ENCODE peak calls at places on chromosomes 12 and 14, in eight cellular contexts. Q, K, E, Y, D, Z, A and G are unnamed samples.

GRCh38 chr14:23402296-23403138 is 5.6 kb downstream of the MYH6 start:
- DNase-seq in Y (no peak), D (no peak), Q (peak; percentile 33), A (no peak), Z (no peak), K (no peak), E (peak; percentile 62), G (no peak)

GRCh38 chr12:14771651-14772137 is 31.6 kb downstream of the WBP11 start:
- DNase-seq in K (no peak), Z (no peak), A (no peak), Q (no peak), D (no peak), Y (peak; percentile 20), E (peak; percentile 76), G (peak; percentile 53)

GRCh38 chr12:122363782-122364181 is 58.7 kb downstream of the CLIP1 start:
- DNase-seq in E (no peak), Z (no peak), A (no peak), Y (no peak), K (no peak), Q (no peak), D (no peak), G (no peak)

GRCh38 chr12:83573676-83574075 is 887.0 kb downstream of the TMTC2 start:
- DNase-seq in Q (no peak), K (no peak), Y (no peak), A (no peak), E (no peak), Z (no peak), D (peak; percentile 35), G (no peak)

GRCh38 chr12:106645074-106645421 is 62.2 kb downstream of the RFX4 start:
- DNase-seq in Y (no peak), E (peak; percentile 37), A (peak; percentile 75), Z (no peak), Q (no peak), K (no peak), D (peak; percentile 40), G (no peak)

GRCh38 chr12:102539651-102540553 is 59.5 kb upstream of the IGF1 start:
- DNase-seq in Y (no peak), D (peak; percentile 77), A (no peak), Q (peak; percentile 7), E (no peak), Z (peak; percentile 78), K (no peak), G (no peak)

GRCh38 chr12:19223695-19224094 is 94.2 kb downstream of the PLEKHA5 start:
- DNase-seq in Y (no peak), D (peak; percentile 90), E (no peak), K (no peak), A (no peak), Q (no peak), Z (no peak), G (no peak)

GRCh38 chr12:99119449-99119848 is 474.4 kb downstream of the APAF1 start:
- DNase-seq in Y (no peak), Q (no peak), K (no peak), Z (no peak), E (no peak), D (no peak), A (no peak), G (no peak)

GRCh38 chr14:72906316-72906715 is 12.4 kb upstream of the DPF3 start:
- DNase-seq in D (peak; percentile 95), Y (no peak), A (no peak), K (no peak), E (no peak), Q (no peak), Z (peak; percentile 46), G (no peak)

GRCh38 chr12:53427905-53428594 is 4.4 kb downstream of the AMHR2 start:
- DNase-seq in Z (peak; percentile 77), Y (peak; percentile 33), A (no peak), D (peak; percentile 95), E (no peak), K (no peak), Q (no peak), G (no peak)

GRCh38 chr14:106308839-106309389 is 782.5 kb downstream of the TMEM121 start:
- DNase-seq in A (no peak), Q (no peak), Z (no peak), E (peak; percentile 34), Y (peak; percentile 93), K (peak; percentile 63), D (no peak), G (peak; percentile 74)

GRCh38 chr12:69105101-69105613 is 134.2 kb upstream of the CPSF6 start:
- DNase-seq in A (no peak), Z (no peak), D (no peak), Q (no peak), Y (no peak), K (no peak), E (no peak), G (no peak)

GRCh38 chr12:46659032-46659703 is 166.6 kb downstream of the SLC38A4 start:
- DNase-seq in Z (no peak), Y (no peak), A (no peak), Q (peak; percentile 40), E (no peak), D (peak; percentile 11), K (no peak), G (no peak)

GRCh38 chr14:105864651-105865265 is 338.4 kb downstream of the TMEM121 start:
- DNase-seq in Z (no peak), D (no peak), A (no peak), E (peak; percentile 31), Y (no peak), Q (no peak), K (no peak), G (no peak)

GRCh38 chr12:20646239-20646827 is 48.8 kb upstream of the SLCO1C1 start:
- DNase-seq in D (peak; percentile 51), Z (peak; percentile 41), Q (peak; percentile 57), A (no peak), E (no peak), K (no peak), Y (no peak), G (no peak)

GRCh38 chr12:93786669-93787397 is 109.7 kb downstream of the CRADD start:
- DNase-seq in Z (no peak), D (peak; percentile 64), K (no peak), E (no peak), Q (no peak), Y (no peak), A (no peak), G (no peak)

GRCh38 chr12:47742253-47742825 is 16.3 kb downstream of the RAPGEF3 start:
- DNase-seq in A (peak; percentile 39), Z (no peak), Q (no peak), K (peak; percentile 59), D (no peak), E (peak; percentile 89), Y (peak; percentile 70), G (peak; percentile 82)